ENCODE peak calls at places on chromosome 19, in nine cellular contexts. One of them, this sample, is unnamed.
A peak's percentile ranks its signal among the peaks of the same experiment; 100 is the strongest.

GRCh38 chr19:54952591-54953344 is 5.4 kb upstream of the NLRP7 start:
- DNase-seq in progenitor cell of endocrine pancreas: no peak
- DNase-seq in sigmoid colon: no peak
- DNase-seq in occipital lobe: peak; percentile 4
- DNase-seq in EL: no peak
- DNase-seq in stromal cell of bone marrow: peak; percentile 37
- DNase-seq in K562: no peak
- DNase-seq in esophagus squamous epithelium: no peak
- DNase-seq in choroid plexus epithelial cell: peak; percentile 18
- DNase-seq in this sample: no peak

GRCh38 chr19:43699506-43700367 is 16.1 kb upstream of the IRGC start:
- DNase-seq in stromal cell of bone marrow: no peak
- DNase-seq in sigmoid colon: peak; percentile 66
- DNase-seq in esophagus squamous epithelium: no peak
- DNase-seq in K562: no peak
- DNase-seq in progenitor cell of endocrine pancreas: peak; percentile 30
- DNase-seq in choroid plexus epithelial cell: peak; percentile 34
- DNase-seq in occipital lobe: no peak
- DNase-seq in EL: peak; percentile 54
- DNase-seq in this sample: no peak

GRCh38 chr19:10112037-10112751 is 701 bp downstream of the P2RY11 start:
- DNase-seq in sigmoid colon: no peak
- DNase-seq in K562: no peak
- DNase-seq in EL: peak; percentile 63
- DNase-seq in occipital lobe: no peak
- DNase-seq in stromal cell of bone marrow: no peak
- DNase-seq in progenitor cell of endocrine pancreas: no peak
- DNase-seq in choroid plexus epithelial cell: peak; percentile 33
- DNase-seq in esophagus squamous epithelium: no peak
- DNase-seq in this sample: no peak

GRCh38 chr19:50030225-50030624 is 4.4 kb downstream of the ZNF473 start:
- DNase-seq in EL: no peak
- DNase-seq in stromal cell of bone marrow: no peak
- DNase-seq in esophagus squamous epithelium: no peak
- DNase-seq in choroid plexus epithelial cell: no peak
- DNase-seq in occipital lobe: no peak
- DNase-seq in K562: no peak
- DNase-seq in progenitor cell of endocrine pancreas: no peak
- DNase-seq in sigmoid colon: no peak
- DNase-seq in this sample: no peak

GRCh38 chr19:24051516-24051915 is 35.5 kb upstream of the ZNF254 start:
- DNase-seq in sigmoid colon: no peak
- DNase-seq in progenitor cell of endocrine pancreas: no peak
- DNase-seq in occipital lobe: no peak
- DNase-seq in K562: no peak
- DNase-seq in EL: no peak
- DNase-seq in choroid plexus epithelial cell: no peak
- DNase-seq in esophagus squamous epithelium: no peak
- DNase-seq in stromal cell of bone marrow: no peak
- DNase-seq in this sample: no peak

GRCh38 chr19:58408152-58409009 is at the start of gene ZNF584:
- DNase-seq in sigmoid colon: peak; percentile 97
- DNase-seq in K562: peak; percentile 94
- DNase-seq in occipital lobe: peak; percentile 94
- DNase-seq in progenitor cell of endocrine pancreas: peak; percentile 91
- DNase-seq in choroid plexus epithelial cell: peak; percentile 95
- DNase-seq in EL: peak; percentile 93
- DNase-seq in esophagus squamous epithelium: peak; percentile 67
- DNase-seq in stromal cell of bone marrow: peak; percentile 91
- DNase-seq in this sample: peak; percentile 79

GRCh38 chr19:33214621-33215020 is 11.0 kb downstream of the SLC7A10 start:
- DNase-seq in sigmoid colon: no peak
- DNase-seq in stromal cell of bone marrow: no peak
- DNase-seq in EL: peak; percentile 21
- DNase-seq in progenitor cell of endocrine pancreas: no peak
- DNase-seq in occipital lobe: no peak
- DNase-seq in esophagus squamous epithelium: no peak
- DNase-seq in choroid plexus epithelial cell: peak; percentile 72
- DNase-seq in K562: no peak
- DNase-seq in this sample: no peak

GRCh38 chr19:18995804-18996241 is 37.5 kb downstream of the SUGP2 start:
- DNase-seq in EL: peak; percentile 85
- DNase-seq in sigmoid colon: peak; percentile 82
- DNase-seq in stromal cell of bone marrow: peak; percentile 68
- DNase-seq in esophagus squamous epithelium: no peak
- DNase-seq in choroid plexus epithelial cell: peak; percentile 94
- DNase-seq in occipital lobe: peak; percentile 65
- DNase-seq in progenitor cell of endocrine pancreas: no peak
- DNase-seq in K562: peak; percentile 67
- DNase-seq in this sample: no peak

GRCh38 chr19:13104848-13105646 is 2.4 kb upstream of the LYL1 start:
- DNase-seq in progenitor cell of endocrine pancreas: no peak
- DNase-seq in occipital lobe: no peak
- DNase-seq in sigmoid colon: no peak
- DNase-seq in stromal cell of bone marrow: no peak
- DNase-seq in choroid plexus epithelial cell: no peak
- DNase-seq in K562: no peak
- DNase-seq in esophagus squamous epithelium: no peak
- DNase-seq in EL: no peak
- DNase-seq in this sample: no peak

GRCh38 chr19:11538232-11539036 is at the start of gene CNN1:
- DNase-seq in progenitor cell of endocrine pancreas: no peak
- DNase-seq in stromal cell of bone marrow: peak; percentile 36
- DNase-seq in sigmoid colon: peak; percentile 98
- DNase-seq in occipital lobe: no peak
- DNase-seq in choroid plexus epithelial cell: peak; percentile 86
- DNase-seq in EL: peak; percentile 91
- DNase-seq in K562: peak; percentile 83
- DNase-seq in esophagus squamous epithelium: no peak
- DNase-seq in this sample: peak; percentile 76

GRCh38 chr19:15576526-15577156 is 38.4 kb upstream of the CYP4F8 start:
- DNase-seq in stromal cell of bone marrow: no peak
- DNase-seq in K562: no peak
- DNase-seq in progenitor cell of endocrine pancreas: no peak
- DNase-seq in EL: no peak
- DNase-seq in esophagus squamous epithelium: no peak
- DNase-seq in sigmoid colon: peak; percentile 43
- DNase-seq in choroid plexus epithelial cell: no peak
- DNase-seq in occipital lobe: no peak
- DNase-seq in this sample: no peak

GRCh38 chr19:46394398-46394797 is 19.0 kb downstream of the CCDC8 start:
- DNase-seq in K562: no peak
- DNase-seq in esophagus squamous epithelium: no peak
- DNase-seq in choroid plexus epithelial cell: no peak
- DNase-seq in EL: no peak
- DNase-seq in occipital lobe: no peak
- DNase-seq in stromal cell of bone marrow: no peak
- DNase-seq in progenitor cell of endocrine pancreas: no peak
- DNase-seq in sigmoid colon: peak; percentile 39
- DNase-seq in this sample: no peak

GRCh38 chr19:14181906-14182305 is 24.1 kb downstream of the ADGRL1 start:
- DNase-seq in choroid plexus epithelial cell: no peak
- DNase-seq in sigmoid colon: no peak
- DNase-seq in EL: no peak
- DNase-seq in K562: no peak
- DNase-seq in progenitor cell of endocrine pancreas: no peak
- DNase-seq in occipital lobe: no peak
- DNase-seq in esophagus squamous epithelium: no peak
- DNase-seq in stromal cell of bone marrow: no peak
- DNase-seq in this sample: no peak

GRCh38 chr19:43779820-43780219 is 953 bp downstream of the KCNN4 start:
- DNase-seq in esophagus squamous epithelium: no peak
- DNase-seq in stromal cell of bone marrow: no peak
- DNase-seq in choroid plexus epithelial cell: no peak
- DNase-seq in occipital lobe: no peak
- DNase-seq in EL: no peak
- DNase-seq in progenitor cell of endocrine pancreas: no peak
- DNase-seq in K562: no peak
- DNase-seq in sigmoid colon: no peak
- DNase-seq in this sample: no peak

GRCh38 chr19:49749055-49749716 is 13.9 kb downstream of the TSKS start:
- DNase-seq in sigmoid colon: no peak
- DNase-seq in occipital lobe: no peak
- DNase-seq in EL: peak; percentile 39
- DNase-seq in esophagus squamous epithelium: no peak
- DNase-seq in stromal cell of bone marrow: no peak
- DNase-seq in progenitor cell of endocrine pancreas: no peak
- DNase-seq in K562: peak; percentile 35
- DNase-seq in choroid plexus epithelial cell: peak; percentile 54
- DNase-seq in this sample: no peak

GRCh38 chr19:6925801-6926751 is 38.7 kb downstream of the ADGRE1 start:
- DNase-seq in stromal cell of bone marrow: no peak
- DNase-seq in occipital lobe: no peak
- DNase-seq in esophagus squamous epithelium: no peak
- DNase-seq in sigmoid colon: no peak
- DNase-seq in K562: no peak
- DNase-seq in choroid plexus epithelial cell: no peak
- DNase-seq in EL: peak; percentile 30
- DNase-seq in progenitor cell of endocrine pancreas: no peak
- DNase-seq in this sample: no peak

GRCh38 chr19:10985502-10985901 is 24.7 kb downstream of the SMARCA4 start:
- DNase-seq in stromal cell of bone marrow: no peak
- DNase-seq in progenitor cell of endocrine pancreas: no peak
- DNase-seq in esophagus squamous epithelium: no peak
- DNase-seq in EL: no peak
- DNase-seq in choroid plexus epithelial cell: no peak
- DNase-seq in occipital lobe: no peak
- DNase-seq in sigmoid colon: no peak
- DNase-seq in K562: no peak
- DNase-seq in this sample: no peak

GRCh38 chr19:53076984-53077383 is 26.2 kb downstream of the ZNF160 start:
- DNase-seq in progenitor cell of endocrine pancreas: peak; percentile 50
- DNase-seq in K562: peak; percentile 20
- DNase-seq in occipital lobe: peak; percentile 20
- DNase-seq in sigmoid colon: peak; percentile 64
- DNase-seq in EL: peak; percentile 12
- DNase-seq in stromal cell of bone marrow: peak; percentile 6
- DNase-seq in esophagus squamous epithelium: no peak
- DNase-seq in choroid plexus epithelial cell: peak; percentile 88
- DNase-seq in this sample: no peak

GRCh38 chr19:33473644-33474305 is 47.8 kb downstream of the PEPD start:
- DNase-seq in EL: peak; percentile 67
- DNase-seq in choroid plexus epithelial cell: peak; percentile 29
- DNase-seq in progenitor cell of endocrine pancreas: no peak
- DNase-seq in occipital lobe: no peak
- DNase-seq in sigmoid colon: no peak
- DNase-seq in K562: no peak
- DNase-seq in stromal cell of bone marrow: peak; percentile 28
- DNase-seq in esophagus squamous epithelium: no peak
- DNase-seq in this sample: no peak

GRCh38 chr19:15684828-15685227 is 11.9 kb downstream of the CYP4F12 start:
- DNase-seq in sigmoid colon: no peak
- DNase-seq in EL: no peak
- DNase-seq in occipital lobe: no peak
- DNase-seq in K562: peak; percentile 50
- DNase-seq in progenitor cell of endocrine pancreas: no peak
- DNase-seq in choroid plexus epithelial cell: no peak
- DNase-seq in stromal cell of bone marrow: no peak
- DNase-seq in esophagus squamous epithelium: no peak
- DNase-seq in this sample: no peak

GRCh38 chr19:4977299-4978174 is 8.6 kb downstream of the KDM4B start:
- DNase-seq in esophagus squamous epithelium: no peak
- DNase-seq in progenitor cell of endocrine pancreas: no peak
- DNase-seq in EL: peak; percentile 95
- DNase-seq in choroid plexus epithelial cell: peak; percentile 94
- DNase-seq in occipital lobe: no peak
- DNase-seq in stromal cell of bone marrow: no peak
- DNase-seq in sigmoid colon: peak; percentile 91
- DNase-seq in K562: no peak
- DNase-seq in this sample: no peak

GRCh38 chr19:16542045-16542893 is at the start of gene CHERP:
- DNase-seq in occipital lobe: peak; percentile 86
- DNase-seq in progenitor cell of endocrine pancreas: peak; percentile 86
- DNase-seq in choroid plexus epithelial cell: peak; percentile 94
- DNase-seq in K562: peak; percentile 94
- DNase-seq in stromal cell of bone marrow: peak; percentile 88
- DNase-seq in esophagus squamous epithelium: peak; percentile 58
- DNase-seq in EL: peak; percentile 93
- DNase-seq in sigmoid colon: peak; percentile 96
- DNase-seq in this sample: peak; percentile 65

GRCh38 chr19:34145741-34146202 is 26.5 kb upstream of the LSM14A start:
- DNase-seq in stromal cell of bone marrow: peak; percentile 25
- DNase-seq in K562: peak; percentile 66
- DNase-seq in EL: peak; percentile 53
- DNase-seq in progenitor cell of endocrine pancreas: peak; percentile 19
- DNase-seq in sigmoid colon: no peak
- DNase-seq in occipital lobe: peak; percentile 1
- DNase-seq in esophagus squamous epithelium: no peak
- DNase-seq in choroid plexus epithelial cell: peak; percentile 73
- DNase-seq in this sample: no peak

GRCh38 chr19:2549701-2550191 is 73.8 kb downstream of the GADD45B start:
- DNase-seq in EL: peak; percentile 88
- DNase-seq in sigmoid colon: peak; percentile 96
- DNase-seq in esophagus squamous epithelium: no peak
- DNase-seq in choroid plexus epithelial cell: peak; percentile 96
- DNase-seq in stromal cell of bone marrow: peak; percentile 89
- DNase-seq in progenitor cell of endocrine pancreas: no peak
- DNase-seq in K562: no peak
- DNase-seq in occipital lobe: peak; percentile 66
- DNase-seq in this sample: no peak

This sample was measured in thoracic aorta.